ENCODE peak calls at places on chromosome 14, in ten cellular contexts. O is hepatic stellate cell; D is ELF-1; B is NCI-H460; U is RPMI8226; L is HS-5; G is NCI-H1105; W is activated naive CD8-positive, alpha-beta T cell treated with anti-CD3 and anti-CD28 coated beads, Interleukin-2, amount 50 U/mL, for 24 hours; X is stimulated activated CD8-positive, alpha-beta memory T cell treated with anti-CD3 and anti-CD28 coated beads, Interleukin-7, amount 100 ng/mL, for 1 hour; F is glutamatergic neuron. N is an unnamed sample.

GRCh38 chr14:94690896-94691657 is 78.8 kb downstream of the GSC start:
- DNase-seq in L (no peak), W (no peak), G (no peak), U (no peak), B (no peak), D (no peak), X (no peak), O (no peak), F (no peak), N (no peak)

GRCh38 chr14:82309199-82309598 is 775.5 kb upstream of the SEL1L start:
- DNase-seq in L (no peak), X (no peak), B (no peak), U (no peak), G (no peak), F (no peak), O (no peak), W (no peak), D (no peak), N (no peak)

GRCh38 chr14:75497191-75497590 is 25.1 kb upstream of the BATF start:
- DNase-seq in B (no peak), W (peak), F (no peak), U (no peak), O (no peak), X (no peak), L (no peak), D (no peak), G (no peak), N (no peak)

GRCh38 chr14:53955671-53956426 is 776 bp downstream of the BMP4 start:
- DNase-seq in U (no peak), W (no peak), F (peak), O (no peak), G (no peak), D (peak), B (no peak), X (no peak), L (no peak), N (no peak)

GRCh38 chr14:37428954-37429353 is 166.1 kb downstream of the FOXA1 start:
- DNase-seq in L (no peak), F (no peak), W (no peak), G (no peak), B (no peak), X (no peak), O (no peak), U (no peak), D (no peak), N (no peak)

GRCh38 chr14:21039585-21040369 is 2.4 kb upstream of the RNASE7 start:
- DNase-seq in O (peak), F (no peak), W (no peak), L (no peak), U (peak), X (no peak), D (peak), G (peak), B (peak), N (no peak)

GRCh38 chr14:64707661-64708060 is 3.4 kb downstream of the PLEKHG3 start:
- DNase-seq in X (no peak), B (peak), G (no peak), L (peak), D (no peak), O (peak), F (no peak), U (no peak), W (no peak), N (no peak)

GRCh38 chr14:75579882-75580281 is 1.5 kb downstream of the FLVCR2 start:
- DNase-seq in B (no peak), G (no peak), U (no peak), O (no peak), D (no peak), W (no peak), L (no peak), F (no peak), X (no peak), N (no peak)

GRCh38 chr14:89408907-89409675 is 7.9 kb downstream of the FOXN3 start:
- DNase-seq in U (no peak), L (no peak), X (no peak), W (no peak), O (no peak), G (no peak), B (no peak), F (no peak), D (no peak), N (no peak)

GRCh38 chr14:77579760-77580159 is 36.7 kb downstream of the SPTLC2 start:
- DNase-seq in U (no peak), D (no peak), O (no peak), B (no peak), W (no peak), G (no peak), L (no peak), X (no peak), F (no peak), N (no peak)

GRCh38 chr14:103141117-103141796 is 18.0 kb downstream of the TNFAIP2 start:
- DNase-seq in U (peak), B (peak), D (peak), F (peak), W (peak), X (no peak), L (no peak), G (peak), O (peak), N (peak)

GRCh38 chr14:86055512-86055911 is 525.6 kb downstream of the FLRT2 start:
- DNase-seq in F (no peak), X (no peak), W (no peak), L (no peak), O (no peak), G (no peak), B (peak), U (peak), D (no peak), N (no peak)

GRCh38 chr14:103118019-103118662 is 5.1 kb upstream of the TNFAIP2 start:
- DNase-seq in L (no peak), G (no peak), W (no peak), F (no peak), B (no peak), D (no peak), X (no peak), U (no peak), O (no peak), N (no peak)

GRCh38 chr14:71701990-71702389 is 230.2 kb upstream of the RGS6 start:
- DNase-seq in G (no peak), D (no peak), U (no peak), F (no peak), W (no peak), X (no peak), O (no peak), B (no peak), L (no peak), N (no peak)

GRCh38 chr14:69073429-69073828 is 79.5 kb downstream of the DCAF5 start:
- DNase-seq in B (no peak), F (no peak), G (no peak), O (no peak), D (no peak), U (no peak), W (no peak), L (no peak), X (no peak), N (no peak)

GRCh38 chr14:104594310-104595046 is 10.1 kb downstream of the TMEM179 start:
- DNase-seq in X (no peak), O (no peak), G (no peak), U (no peak), W (no peak), B (no peak), D (no peak), F (peak), L (no peak), N (no peak)

GRCh38 chr14:31705731-31706130 is 144.5 kb downstream of the NUBPL start:
- DNase-seq in G (no peak), X (no peak), B (no peak), U (no peak), W (no peak), O (no peak), F (no peak), D (no peak), L (no peak), N (no peak)

GRCh38 chr14:64825498-64825897 is 54.2 kb downstream of the SPTB start:
- DNase-seq in X (no peak), O (no peak), U (no peak), L (no peak), W (no peak), G (no peak), D (peak), B (no peak), F (no peak), N (no peak)

GRCh38 chr14:32561520-32561919 is 232.4 kb downstream of the AKAP6 start:
- DNase-seq in G (no peak), U (no peak), L (peak), B (no peak), F (no peak), W (no peak), O (peak), X (no peak), D (peak), N (no peak)

GRCh38 chr14:91985008-91985407 is 37.5 kb upstream of the FBLN5 start:
- DNase-seq in F (no peak), O (peak), X (no peak), D (no peak), B (no peak), G (no peak), L (peak), W (no peak), U (no peak), N (no peak)

GRCh38 chr14:72472845-72473244 is 421.1 kb downstream of the DPF3 start:
- DNase-seq in X (no peak), D (no peak), F (no peak), G (no peak), L (no peak), B (no peak), O (no peak), W (no peak), U (no peak), N (no peak)

GRCh38 chr14:81220488-81220766 is 332 bp downstream of the GTF2A1 start:
- DNase-seq in L (no peak), F (no peak), U (no peak), O (no peak), B (no peak), G (no peak), X (no peak), W (no peak), D (no peak), N (no peak)

GRCh38 chr14:30114051-30114450 is 186.4 kb upstream of the PRKD1 start:
- DNase-seq in B (no peak), F (no peak), U (no peak), L (no peak), D (no peak), W (no peak), G (no peak), X (no peak), O (no peak), N (no peak)

GRCh38 chr14:92373336-92373735 is 50.4 kb downstream of the SLC24A4 start:
- DNase-seq in G (no peak), L (no peak), O (peak), B (no peak), W (no peak), F (no peak), U (no peak), D (no peak), X (no peak), N (no peak)

GRCh38 chr14:21092147-21093011 is 6.1 kb downstream of the ZNF219 start:
- DNase-seq in F (peak), B (peak), U (peak), X (peak), O (peak), G (no peak), W (peak), D (peak), L (no peak), N (peak)

GRCh38 chr14:58547649-58548048 is 90.1 kb upstream of the DACT1 start:
- DNase-seq in L (no peak), D (no peak), B (no peak), W (no peak), F (no peak), G (no peak), O (no peak), X (no peak), U (no peak), N (no peak)

GRCh38 chr14:23053426-23053825 is 3.9 kb downstream of the CDH24 start:
- DNase-seq in U (no peak), F (no peak), B (no peak), L (no peak), G (no peak), O (no peak), W (no peak), D (no peak), X (no peak), N (no peak)

GRCh38 chr14:20986811-20987210 is 3.0 kb upstream of the METTL17 start:
- DNase-seq in D (no peak), X (no peak), L (peak), F (no peak), U (no peak), W (no peak), G (no peak), O (peak), B (peak), N (no peak)

GRCh38 chr14:30581283-30581625 is 22.3 kb downstream of the G2E3 start:
- DNase-seq in U (no peak), O (no peak), X (no peak), W (no peak), B (no peak), D (no peak), L (no peak), F (no peak), G (no peak), N (no peak)

GRCh38 chr14:102396531-102396930 is 33.8 kb downstream of the TECPR2 start:
- DNase-seq in O (no peak), B (no peak), F (no peak), X (no peak), D (no peak), G (no peak), U (no peak), L (no peak), W (no peak), N (no peak)

GRCh38 chr14:104351849-104352492 is 213.6 kb downstream of the KIF26A start:
- DNase-seq in G (no peak), X (no peak), B (no peak), U (no peak), L (no peak), W (no peak), D (no peak), F (no peak), O (no peak), N (no peak)

GRCh38 chr14:65186951-65187350 is 84.6 kb upstream of the MAX start:
- DNase-seq in L (no peak), U (no peak), D (no peak), F (no peak), W (no peak), B (no peak), O (no peak), G (no peak), X (no peak), N (no peak)

GRCh38 chr14:90644882-90645281 is 171.3 kb downstream of the TTC7B start:
- DNase-seq in W (no peak), G (no peak), F (no peak), X (no peak), L (no peak), U (no peak), B (no peak), D (no peak), O (no peak), N (no peak)

GRCh38 chr14:85688024-85688423 is 158.1 kb downstream of the FLRT2 start:
- DNase-seq in L (no peak), O (no peak), B (peak), F (no peak), G (no peak), X (no peak), W (no peak), D (no peak), U (no peak), N (no peak)

GRCh38 chr14:93717968-93718320 is 70.3 kb downstream of the PRIMA1 start:
- DNase-seq in L (no peak), B (no peak), O (no peak), F (no peak), G (no peak), X (no peak), W (no peak), D (no peak), U (no peak), N (no peak)

GRCh38 chr14:105862581-105863239 is 336.3 kb downstream of the TMEM121 start:
- DNase-seq in D (no peak), G (no peak), X (no peak), B (no peak), U (no peak), W (no peak), F (no peak), L (no peak), O (no peak), N (no peak)

GRCh38 chr14:86654558-86655184 is 1124.7 kb downstream of the FLRT2 start:
- DNase-seq in O (no peak), G (no peak), B (peak), X (no peak), W (peak), U (peak), D (peak), F (peak), L (no peak), N (peak)

N was measured in NCI-H1048.